ENCODE peak calls at places on chromosome 1, in four cellular contexts. One of them, this sample, is unnamed.

GRCh38 chr1:82160903-82161302 is 360.2 kb downstream of the ADGRL2 start:
- DNase-seq in cardiac muscle cell: no peak
- DNase-seq in left lung: peak; percentile 24
- DNase-seq in CD4-positive, alpha-beta memory T cell: no peak
- DNase-seq in this sample: no peak

GRCh38 chr1:25774921-25775774 is 24.8 kb upstream of the SELENON start:
- DNase-seq in cardiac muscle cell: peak; percentile 53
- DNase-seq in left lung: no peak
- DNase-seq in CD4-positive, alpha-beta memory T cell: peak; percentile 90
- DNase-seq in this sample: no peak

GRCh38 chr1:5975133-5975880 is 16.9 kb downstream of the NPHP4 start:
- DNase-seq in cardiac muscle cell: peak; percentile 57
- DNase-seq in CD4-positive, alpha-beta memory T cell: peak; percentile 13
- DNase-seq in left lung: peak; percentile 83
- DNase-seq in this sample: no peak

GRCh38 chr1:202505356-202505755 is 156.9 kb downstream of the PPP1R12B start:
- DNase-seq in CD4-positive, alpha-beta memory T cell: no peak
- DNase-seq in left lung: no peak
- DNase-seq in cardiac muscle cell: peak; percentile 30
- DNase-seq in this sample: peak; percentile 72

GRCh38 chr1:175602186-175602585 is 141.2 kb downstream of the TNR start:
- DNase-seq in cardiac muscle cell: no peak
- DNase-seq in CD4-positive, alpha-beta memory T cell: no peak
- DNase-seq in left lung: no peak
- DNase-seq in this sample: no peak

GRCh38 chr1:117897551-117897950 is 31.9 kb downstream of the GDAP2 start:
- DNase-seq in cardiac muscle cell: no peak
- DNase-seq in left lung: no peak
- DNase-seq in CD4-positive, alpha-beta memory T cell: no peak
- DNase-seq in this sample: no peak

GRCh38 chr1:41823453-41823852 is 95.3 kb downstream of the HIVEP3 start:
- DNase-seq in cardiac muscle cell: peak; percentile 58
- DNase-seq in CD4-positive, alpha-beta memory T cell: no peak
- DNase-seq in left lung: no peak
- DNase-seq in this sample: no peak

GRCh38 chr1:189669846-189670245 is 807.8 kb downstream of the BRINP3 start:
- DNase-seq in left lung: no peak
- DNase-seq in CD4-positive, alpha-beta memory T cell: no peak
- DNase-seq in cardiac muscle cell: no peak
- DNase-seq in this sample: no peak

GRCh38 chr1:94974224-94974623 is 47.3 kb upstream of the CNN3 start:
- DNase-seq in left lung: no peak
- DNase-seq in CD4-positive, alpha-beta memory T cell: no peak
- DNase-seq in cardiac muscle cell: no peak
- DNase-seq in this sample: no peak

GRCh38 chr1:5716126-5716525 is 276.1 kb downstream of the NPHP4 start:
- DNase-seq in CD4-positive, alpha-beta memory T cell: no peak
- DNase-seq in cardiac muscle cell: no peak
- DNase-seq in left lung: no peak
- DNase-seq in this sample: no peak

GRCh38 chr1:236786453-236786852 is 8.6 kb upstream of the MTR start:
- DNase-seq in left lung: no peak
- DNase-seq in CD4-positive, alpha-beta memory T cell: no peak
- DNase-seq in cardiac muscle cell: no peak
- DNase-seq in this sample: no peak

GRCh38 chr1:42732126-42732680 is 7.8 kb downstream of the CLDN19 start:
- DNase-seq in cardiac muscle cell: no peak
- DNase-seq in left lung: no peak
- DNase-seq in CD4-positive, alpha-beta memory T cell: no peak
- DNase-seq in this sample: no peak

GRCh38 chr1:201259476-201260235 is 23.6 kb upstream of the PKP1 start:
- DNase-seq in left lung: peak; percentile 80
- DNase-seq in CD4-positive, alpha-beta memory T cell: no peak
- DNase-seq in cardiac muscle cell: no peak
- DNase-seq in this sample: no peak

GRCh38 chr1:185495898-185496297 is 178.9 kb upstream of the IVNS1ABP start:
- DNase-seq in CD4-positive, alpha-beta memory T cell: no peak
- DNase-seq in cardiac muscle cell: no peak
- DNase-seq in left lung: no peak
- DNase-seq in this sample: no peak

GRCh38 chr1:107243461-107243860 is 102.6 kb downstream of the NTNG1 start:
- DNase-seq in cardiac muscle cell: no peak
- DNase-seq in CD4-positive, alpha-beta memory T cell: no peak
- DNase-seq in left lung: no peak
- DNase-seq in this sample: no peak

GRCh38 chr1:6581561-6582305 is 1.9 kb downstream of the ZBTB48 start:
- DNase-seq in CD4-positive, alpha-beta memory T cell: no peak
- DNase-seq in left lung: peak; percentile 85
- DNase-seq in cardiac muscle cell: no peak
- DNase-seq in this sample: no peak

GRCh38 chr1:184242507-184242943 is 144.3 kb upstream of the C1orf21 start:
- DNase-seq in left lung: no peak
- DNase-seq in cardiac muscle cell: peak; percentile 56
- DNase-seq in CD4-positive, alpha-beta memory T cell: no peak
- DNase-seq in this sample: no peak

GRCh38 chr1:107140703-107141490 is at the start of gene NTNG1:
- DNase-seq in CD4-positive, alpha-beta memory T cell: no peak
- DNase-seq in cardiac muscle cell: peak; percentile 43
- DNase-seq in left lung: peak; percentile 81
- DNase-seq in this sample: no peak

GRCh38 chr1:175976865-175977642 is 230.0 kb downstream of the COP1 start:
- DNase-seq in left lung: no peak
- DNase-seq in cardiac muscle cell: no peak
- DNase-seq in CD4-positive, alpha-beta memory T cell: no peak
- DNase-seq in this sample: no peak

GRCh38 chr1:228268891-228269285 is 61.0 kb downstream of the OBSCN start:
- DNase-seq in cardiac muscle cell: no peak
- DNase-seq in CD4-positive, alpha-beta memory T cell: no peak
- DNase-seq in left lung: no peak
- DNase-seq in this sample: no peak

GRCh38 chr1:153792631-153793041 is 17.4 kb downstream of the SLC27A3 start:
- DNase-seq in left lung: no peak
- DNase-seq in cardiac muscle cell: no peak
- DNase-seq in CD4-positive, alpha-beta memory T cell: no peak
- DNase-seq in this sample: no peak

GRCh38 chr1:153794671-153795324 is 19.6 kb downstream of the SLC27A3 start:
- DNase-seq in left lung: no peak
- DNase-seq in cardiac muscle cell: no peak
- DNase-seq in CD4-positive, alpha-beta memory T cell: no peak
- DNase-seq in this sample: no peak

GRCh38 chr1:153793261-153793972 is 18.2 kb downstream of the SLC27A3 start:
- DNase-seq in left lung: no peak
- DNase-seq in cardiac muscle cell: no peak
- DNase-seq in CD4-positive, alpha-beta memory T cell: no peak
- DNase-seq in this sample: no peak

GRCh38 chr1:153795325-153795837 is 20.2 kb downstream of the SLC27A3 start:
- DNase-seq in CD4-positive, alpha-beta memory T cell: no peak
- DNase-seq in left lung: no peak
- DNase-seq in cardiac muscle cell: no peak
- DNase-seq in this sample: no peak

DNA sequence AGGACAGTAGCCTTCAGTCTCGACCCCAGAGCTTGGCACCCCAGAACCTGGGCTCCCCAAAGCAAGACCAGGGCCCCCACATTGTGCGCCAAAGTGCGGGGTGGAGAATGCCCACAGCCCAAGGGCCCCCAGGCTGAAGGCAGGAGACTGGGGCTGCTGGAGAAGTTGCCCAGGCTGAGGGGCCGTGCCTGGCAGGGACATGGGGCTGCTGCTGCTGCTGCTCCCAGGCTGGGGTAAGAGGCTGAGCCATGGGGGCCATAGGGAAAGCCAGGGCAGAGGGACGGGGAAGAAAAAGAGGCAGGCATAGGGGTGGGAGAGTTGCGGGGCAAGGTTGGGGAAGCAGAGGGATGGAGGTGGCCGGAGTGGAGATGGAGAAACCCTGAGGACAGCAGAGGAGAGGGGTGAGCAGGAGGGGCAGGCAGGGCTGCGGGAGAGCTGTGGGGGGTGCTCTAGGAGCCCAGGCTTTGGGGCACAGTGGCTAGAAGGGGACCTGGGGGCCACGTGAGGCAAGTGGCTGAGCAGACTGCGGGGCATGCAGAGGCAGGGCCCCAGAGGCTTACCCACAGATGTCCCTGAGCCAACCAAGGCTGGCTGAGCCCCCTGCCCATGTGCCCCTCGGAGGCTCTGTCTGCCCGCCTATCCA is 18.9 kb downstream of the SLC27A3 start:
- DNase-seq in CD4-positive, alpha-beta memory T cell: no peak
- DNase-seq in left lung: no peak
- DNase-seq in cardiac muscle cell: no peak
- DNase-seq in this sample: no peak
- H3K4me1 ChIP-seq in CD4-positive, alpha-beta memory T cell: peaks cover 12% of the 10 kb centered on the region
- H3K4me1 ChIP-seq in left lung: peaks cover 10% of the 10 kb centered on the region
- H3K4me1 ChIP-seq in cardiac muscle cell: peaks cover 5% of the 10 kb centered on the region
- H3K4me1 ChIP-seq in this sample: no peaks in the 10 kb centered on the region

DNA sequence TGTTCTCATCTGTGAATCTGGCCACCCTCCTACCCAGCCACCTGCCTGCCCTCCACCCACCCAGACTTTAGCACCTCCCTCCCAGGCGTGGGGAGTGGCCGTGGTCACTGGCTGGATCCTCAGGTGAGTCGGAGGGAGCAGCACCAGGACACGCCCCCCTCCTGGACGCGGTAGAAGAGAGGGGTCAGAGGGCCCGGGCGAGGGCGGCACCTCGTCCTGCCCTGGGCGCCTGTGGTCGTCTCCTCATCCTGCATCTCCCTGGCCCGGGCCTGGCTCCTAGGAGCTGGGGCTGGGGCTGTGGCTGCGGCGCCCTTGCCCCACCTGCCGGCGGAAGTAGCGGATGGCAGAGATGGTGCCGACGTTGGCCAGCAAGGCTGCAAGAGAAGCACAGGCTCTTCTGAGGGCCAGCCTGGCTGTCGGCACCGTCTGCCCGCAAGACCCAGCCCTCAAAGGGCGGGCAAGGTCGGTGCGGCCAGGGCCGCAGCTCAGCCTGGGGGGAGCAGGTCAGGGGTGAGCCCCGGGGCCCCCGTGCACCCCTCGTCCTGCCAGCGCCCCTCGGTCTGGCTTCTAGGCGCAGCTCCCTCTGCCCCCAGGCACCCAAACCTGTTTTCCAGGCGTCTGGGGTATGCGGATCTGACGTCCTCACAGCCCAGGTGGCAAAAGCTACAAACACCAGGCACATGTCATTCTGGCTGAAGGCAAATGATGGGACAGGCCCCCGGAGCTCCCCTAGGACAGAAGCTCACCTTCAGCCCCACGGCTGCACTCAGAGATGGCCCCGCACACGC is 5.8 kb downstream of the PERM1 start:
- DNase-seq in left lung: peak; percentile 89
- DNase-seq in cardiac muscle cell: peak; percentile 77
- DNase-seq in CD4-positive, alpha-beta memory T cell: peak; percentile 61
- DNase-seq in this sample: no peak
- H3K4me3 ChIP-seq in left lung: no peak overlapping the region
- H3K4me3 ChIP-seq in cardiac muscle cell: no peak overlapping the region
- H3K4me3 ChIP-seq in CD4-positive, alpha-beta memory T cell: peak overlapping the region; percentile 9
- H3K4me3 ChIP-seq in this sample: peak overlapping the region; percentile 16

GRCh38 chr1:178573330-178573729 is 60.4 kb downstream of the TEX35 start:
- DNase-seq in CD4-positive, alpha-beta memory T cell: no peak
- DNase-seq in cardiac muscle cell: no peak
- DNase-seq in left lung: no peak
- DNase-seq in this sample: no peak

GRCh38 chr1:178575611-178576331 is 62.9 kb downstream of the TEX35 start:
- DNase-seq in CD4-positive, alpha-beta memory T cell: no peak
- DNase-seq in cardiac muscle cell: peak; percentile 32
- DNase-seq in left lung: no peak
- DNase-seq in this sample: no peak

GRCh38 chr1:178571807-178572206 is 58.9 kb downstream of the TEX35 start:
- DNase-seq in cardiac muscle cell: no peak
- DNase-seq in CD4-positive, alpha-beta memory T cell: no peak
- DNase-seq in left lung: no peak
- DNase-seq in this sample: no peak

GRCh38 chr1:178574345-178574744 is 61.4 kb downstream of the TEX35 start:
- DNase-seq in left lung: no peak
- DNase-seq in cardiac muscle cell: no peak
- DNase-seq in CD4-positive, alpha-beta memory T cell: no peak
- DNase-seq in this sample: no peak

GRCh38 chr1:178572604-178573003 is 59.7 kb downstream of the TEX35 start:
- DNase-seq in left lung: no peak
- DNase-seq in CD4-positive, alpha-beta memory T cell: no peak
- DNase-seq in cardiac muscle cell: no peak
- DNase-seq in this sample: no peak
- H3K4me1 ChIP-seq in left lung: no peaks in the 10 kb centered on the region
- H3K4me1 ChIP-seq in CD4-positive, alpha-beta memory T cell: no peaks in the 10 kb centered on the region
- H3K4me1 ChIP-seq in cardiac muscle cell: peaks cover 11% of the 10 kb centered on the region
- H3K4me1 ChIP-seq in this sample: no peaks in the 10 kb centered on the region

GRCh38 chr1:66334311-66334710 is 199.6 kb upstream of the SGIP1 start:
- DNase-seq in cardiac muscle cell: no peak
- DNase-seq in left lung: no peak
- DNase-seq in CD4-positive, alpha-beta memory T cell: no peak
- DNase-seq in this sample: no peak

GRCh38 chr1:66333463-66334232 is 200.3 kb upstream of the SGIP1 start:
- DNase-seq in cardiac muscle cell: no peak
- DNase-seq in CD4-positive, alpha-beta memory T cell: no peak
- DNase-seq in left lung: no peak
- DNase-seq in this sample: no peak

GRCh38 chr1:66335859-66336640 is 197.9 kb upstream of the SGIP1 start:
- DNase-seq in left lung: no peak
- DNase-seq in CD4-positive, alpha-beta memory T cell: peak; percentile 84
- DNase-seq in cardiac muscle cell: no peak
- DNase-seq in this sample: peak; percentile 72

GRCh38 chr1:66336641-66336991 is 197.3 kb upstream of the SGIP1 start:
- DNase-seq in left lung: no peak
- DNase-seq in CD4-positive, alpha-beta memory T cell: no peak
- DNase-seq in cardiac muscle cell: no peak
- DNase-seq in this sample: no peak

GRCh38 chr1:66335125-66335524 is 198.8 kb upstream of the SGIP1 start:
- DNase-seq in cardiac muscle cell: no peak
- DNase-seq in CD4-positive, alpha-beta memory T cell: no peak
- DNase-seq in left lung: no peak
- DNase-seq in this sample: no peak
- H3K4me3 ChIP-seq in cardiac muscle cell: no peak overlapping the region
- H3K4me3 ChIP-seq in CD4-positive, alpha-beta memory T cell: peak overlapping the region; percentile 79
- H3K4me3 ChIP-seq in left lung: no peak overlapping the region
- H3K4me3 ChIP-seq in this sample: peak overlapping the region; percentile 65

GRCh38 chr1:15955552-15955951 is 20.3 kb downstream of the ZBTB17 start:
- DNase-seq in left lung: no peak
- DNase-seq in CD4-positive, alpha-beta memory T cell: no peak
- DNase-seq in cardiac muscle cell: no peak
- DNase-seq in this sample: no peak
- H3K4me1 ChIP-seq in left lung: peaks cover 34% of the 10 kb centered on the region
- H3K4me1 ChIP-seq in CD4-positive, alpha-beta memory T cell: peaks cover 68% of the 10 kb centered on the region
- H3K4me1 ChIP-seq in cardiac muscle cell: peaks cover 76% of the 10 kb centered on the region
- H3K4me1 ChIP-seq in this sample: peaks cover 48% of the 10 kb centered on the region

DNA sequence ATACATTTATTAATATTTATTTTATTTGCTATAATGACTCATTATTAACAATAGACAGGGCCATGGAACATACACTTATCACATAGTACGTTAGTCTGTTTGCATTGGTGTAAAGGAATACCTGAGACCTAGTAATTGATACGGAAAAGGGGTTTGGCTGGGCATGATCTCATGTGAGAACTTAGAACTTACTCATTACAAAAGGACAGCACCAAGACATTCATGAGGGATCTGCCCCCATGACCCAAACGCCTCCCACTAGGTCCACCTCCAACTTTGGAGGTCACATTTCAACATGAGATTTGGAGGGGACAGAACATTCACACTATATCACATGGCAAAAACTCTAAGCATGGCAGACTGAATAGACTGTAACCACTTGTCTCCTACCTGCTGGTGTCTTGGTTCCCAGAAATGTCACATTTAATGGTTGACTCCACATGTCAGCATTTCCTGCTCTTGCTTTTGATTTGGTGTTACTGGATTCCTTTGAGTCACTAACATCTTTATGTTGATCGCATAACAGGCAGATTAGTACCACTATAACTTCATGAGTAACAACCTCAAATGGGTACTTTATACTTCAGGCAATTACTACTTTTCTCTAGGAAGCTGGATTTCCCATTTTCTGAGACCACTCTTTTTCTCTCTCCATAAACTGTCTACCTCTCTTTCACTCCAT is 3.5 kb upstream of the C1orf116 start:
- DNase-seq in left lung: no peak
- DNase-seq in cardiac muscle cell: no peak
- DNase-seq in CD4-positive, alpha-beta memory T cell: no peak
- DNase-seq in this sample: no peak
- H3K4me3 ChIP-seq in left lung: no peak overlapping the region
- H3K4me3 ChIP-seq in cardiac muscle cell: no peak overlapping the region
- H3K4me3 ChIP-seq in CD4-positive, alpha-beta memory T cell: no peak overlapping the region
- H3K4me3 ChIP-seq in this sample: no peak overlapping the region